ENCODE peak calls at places on chromosomes 3 and 15, in seven cellular contexts. A, N, J, Z, P, B and Y are unnamed samples.

GRCh38 chr15:61556037-61556648 is 327.0 kb upstream of the RORA start:
- DNase-seq in B (no peak), P (peak; percentile 7), A (no peak), N (no peak), Z (no peak), J (no peak), Y (no peak)

GRCh38 chr3:12409625-12410596 is 74.4 kb upstream of the TSEN2 start:
- DNase-seq in P (no peak), J (no peak), B (no peak), N (no peak), A (no peak), Z (no peak), Y (no peak)

GRCh38 chr3:138033202-138033691 is 23.3 kb downstream of the CLDN18 start:
- DNase-seq in J (no peak), Z (no peak), P (no peak), N (no peak), B (no peak), A (no peak), Y (no peak)

GRCh38 chr15:74240002-74240568 is 4.0 kb downstream of the CCDC33 start:
- DNase-seq in A (peak; percentile 53), P (peak; percentile 77), N (peak; percentile 67), B (peak; percentile 99), J (peak; percentile 71), Z (no peak), Y (peak; percentile 82)

GRCh38 chr3:89571298-89571697 is 463.9 kb downstream of the EPHA3 start:
- DNase-seq in J (peak; percentile 32), B (no peak), N (no peak), P (peak; percentile 5), A (no peak), Z (no peak), Y (no peak)

GRCh38 chr3:19543212-19543841 is 390.7 kb downstream of the EFHB start:
- DNase-seq in Z (peak; percentile 60), P (no peak), N (no peak), B (peak; percentile 58), J (peak; percentile 63), A (no peak), Y (no peak)

GRCh38 chr3:177824190-177824786 is 627.0 kb upstream of the TBL1XR1 start:
- DNase-seq in N (peak; percentile 82), B (peak; percentile 44), P (peak; percentile 55), A (peak; percentile 14), J (peak; percentile 81), Z (peak; percentile 14), Y (peak; percentile 89)

GRCh38 chr3:197501496-197501878 is 54.3 kb downstream of the BDH1 start:
- DNase-seq in A (no peak), P (no peak), B (peak; percentile 39), J (peak; percentile 58), N (no peak), Z (peak; percentile 63), Y (no peak)

GRCh38 chr3:58994746-58995330 is 55.0 kb downstream of the CFAP20DC start:
- DNase-seq in A (peak; percentile 75), N (no peak), B (peak; percentile 81), Z (peak; percentile 77), P (peak; percentile 69), J (peak; percentile 91), Y (no peak)

GRCh38 chr15:49286649-49287394 is 116.8 kb downstream of the GALK2 start:
- DNase-seq in Z (no peak), P (no peak), N (no peak), J (no peak), A (no peak), B (no peak), Y (no peak)

GRCh38 chr3:108966773-108967172 is 13.1 kb upstream of the GUCA1C start:
- DNase-seq in B (no peak), A (no peak), Z (no peak), N (no peak), J (no peak), P (no peak), Y (no peak)

GRCh38 chr15:29942548-29942947 is 120.3 kb upstream of the TJP1 start:
- DNase-seq in B (no peak), J (no peak), P (no peak), N (no peak), A (no peak), Z (no peak), Y (no peak)

GRCh38 chr3:128485283-128486156 is 7.5 kb downstream of the GATA2 start:
- DNase-seq in P (no peak), B (no peak), N (no peak), J (no peak), A (no peak), Z (peak; percentile 52), Y (no peak)

GRCh38 chr15:72222433-72222832 is 8.6 kb downstream of the PKM start:
- DNase-seq in Z (no peak), P (peak; percentile 66), B (no peak), A (no peak), N (no peak), J (no peak), Y (peak; percentile 77)

GRCh38 chr15:57772223-57772957 is 65.9 kb downstream of the POLR2M start:
- DNase-seq in A (no peak), J (peak; percentile 29), Z (no peak), N (no peak), B (no peak), P (peak; percentile 20), Y (no peak)

GRCh38 chr3:13812039-13812438 is 67.8 kb downstream of the WNT7A start:
- DNase-seq in N (no peak), Z (no peak), P (no peak), A (no peak), J (no peak), B (no peak), Y (no peak)

GRCh38 chr15:57026016-57026602 is 107.7 kb downstream of the TCF12 start:
- DNase-seq in Z (no peak), A (no peak), N (no peak), P (no peak), B (peak; percentile 34), J (peak; percentile 76), Y (no peak)

GRCh38 chr3:155281892-155282291 is 11.6 kb downstream of the STRIT1 start:
- DNase-seq in P (peak; percentile 5), Z (no peak), B (no peak), A (no peak), N (no peak), J (no peak), Y (no peak)

GRCh38 chr3:23751485-23751811 is 54.3 kb upstream of the UBE2E1 start:
- DNase-seq in A (no peak), P (peak; percentile 66), N (no peak), B (no peak), Z (no peak), J (peak; percentile 80), Y (no peak)

GRCh38 chr3:87727783-87728182 is 331.0 kb downstream of the CGGBP1 start:
- DNase-seq in Z (no peak), J (no peak), P (no peak), A (no peak), N (no peak), B (no peak), Y (no peak)

GRCh38 chr3:72191211-72191960 is 406.4 kb upstream of the PROK2 start:
- DNase-seq in A (no peak), N (no peak), Z (no peak), B (no peak), P (peak; percentile 39), J (no peak), Y (no peak)

GRCh38 chr3:194572944-194573491 is 60.2 kb downstream of the TMEM44 start:
- DNase-seq in B (no peak), N (no peak), J (peak; percentile 81), Z (no peak), A (no peak), P (no peak), Y (no peak)

GRCh38 chr15:67690936-67691335 is 134.4 kb upstream of the SKOR1 start:
- DNase-seq in B (peak; percentile 9), Z (peak; percentile 11), N (no peak), J (no peak), A (no peak), P (no peak), Y (no peak)

GRCh38 chr15:99970891-99971330 is 237.7 kb upstream of the LYSMD4 start:
- DNase-seq in B (no peak), N (no peak), A (no peak), J (no peak), Z (no peak), P (no peak), Y (peak; percentile 54)